ENCODE peak calls at places on chromosomes 2 and 18, in ten cellular contexts. P is PC-9, V is MM.1S, T is H9, Q is IMR-90, C is neural progenitor cell, J is mammary epithelial cell, H is PC-3, R is hepatocyte, Z is OCI-LY7. D is an unnamed sample. For H3K9me3, the result is how much of the 10 kb centered on the place peaks cover.

GRCh38 chr2:226477221-226478120 is 322.1 kb downstream of the IRS1 start:
- DNase-seq in H (no peak), J (no peak), Z (no peak), V (no peak), T (no peak), P (no peak), Q (peak), C (no peak), R (no peak), D (no peak)

GRCh38 chr18:75265255-75265654 is 54.7 kb downstream of the TSHZ1 start:
- DNase-seq in T (no peak), Q (peak), P (no peak), R (no peak), Z (no peak), V (no peak), J (no peak), C (no peak), H (no peak), D (no peak)

GRCh38 chr2:217899231-217900009 is 103.4 kb downstream of the TNS1 start:
- DNase-seq in C (peak), V (peak), P (peak), R (peak), H (peak), Q (peak), T (peak), J (peak), Z (peak), D (peak)

GRCh38 chr2:130755234-130756040 is at the start of gene AMER3:
- DNase-seq in T (peak), P (no peak), J (no peak), C (peak), Z (no peak), H (no peak), R (peak), Q (no peak), V (peak), D (peak)

GRCh38 chr2:20450201-20451108 is 3.6 kb downstream of the RHOB start:
- DNase-seq in H (no peak), J (no peak), T (peak), Q (peak), P (peak), C (peak), R (peak), Z (no peak), V (peak), D (peak)

GRCh38 chr18:7987284-7987976 is 420.3 kb downstream of the PTPRM start:
- DNase-seq in P (no peak), T (no peak), C (no peak), R (no peak), Z (no peak), Q (peak), H (peak), V (no peak), J (peak), D (no peak)

GRCh38 chr2:187658952-187659525 is 104.8 kb upstream of the TFPI start:
- DNase-seq in R (peak), T (peak), V (no peak), H (peak), P (no peak), Q (peak), Z (peak), C (peak), J (peak), D (no peak)

GRCh38 chr2:128635361-128635900 is 316.8 kb upstream of the HS6ST1 start:
- DNase-seq in J (no peak), C (no peak), T (peak), P (no peak), H (no peak), R (no peak), Z (no peak), Q (no peak), V (no peak), D (no peak)

GRCh38 chr18:57352271-57352701 is at the start of gene ST8SIA3:
- DNase-seq in R (no peak), Z (no peak), C (peak), J (no peak), P (no peak), H (no peak), T (no peak), Q (no peak), V (no peak), D (no peak)

GRCh38 chr2:188130317-188130716 is 161.4 kb upstream of the GULP1 start:
- DNase-seq in V (no peak), J (no peak), R (no peak), T (no peak), Z (no peak), C (peak), H (no peak), P (no peak), Q (peak), D (no peak)

GRCh38 chr2:152627010-152627957 is 90.0 kb downstream of the PRPF40A start:
- DNase-seq in V (peak), P (no peak), Q (peak), C (peak), R (no peak), H (peak), Z (no peak), J (peak), T (no peak), D (peak)

GRCh38 chr2:36423172-36423571 is 67.6 kb downstream of the CRIM1 start:
- DNase-seq in H (no peak), V (no peak), Q (no peak), J (no peak), R (no peak), P (no peak), T (no peak), C (no peak), Z (no peak), D (no peak)

GRCh38 chr18:57789105-57789504 is 14.0 kb downstream of the ATP8B1 start:
- DNase-seq in Z (no peak), P (peak), H (peak), V (no peak), Q (peak), J (peak), R (no peak), T (no peak), C (no peak), D (no peak)

GRCh38 chr2:217371681-217372297 is 511.9 kb upstream of the TNP1 start:
- DNase-seq in V (no peak), J (no peak), P (no peak), Z (no peak), C (peak), T (no peak), R (no peak), Q (no peak), H (no peak), D (no peak)

GRCh38 chr2:12434609-12435008 is 282.1 kb upstream of the TRIB2 start:
- DNase-seq in Z (no peak), H (no peak), P (no peak), J (no peak), T (no peak), V (no peak), R (no peak), C (no peak), Q (no peak), D (no peak)

DNA sequence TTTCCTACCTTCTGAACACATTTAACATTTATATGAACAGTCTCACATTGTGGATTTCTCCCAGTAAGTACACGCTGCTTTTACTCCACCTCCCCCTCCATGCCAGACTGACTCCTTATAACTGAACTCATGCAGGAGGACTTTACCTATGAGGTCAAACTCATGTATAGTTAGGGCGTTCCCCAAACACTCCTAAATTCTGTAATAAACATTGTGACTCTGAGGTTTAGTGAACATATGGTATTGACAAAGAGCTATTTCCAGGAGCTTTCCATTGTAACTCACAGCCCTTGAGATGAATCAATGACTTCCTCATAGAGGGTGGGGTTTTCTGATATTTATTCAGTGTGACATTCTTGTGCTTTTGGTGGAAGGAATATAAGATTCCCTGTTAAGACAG is 337.4 kb upstream of the SLC14A2 start:
- DNase-seq in V (no peak), T (no peak), P (no peak), J (no peak), C (no peak), R (no peak), Q (no peak), Z (no peak), H (peak), D (no peak)
- H2AFZ ChIP-seq in V (no peak), T (no peak), P (no peak), J (no peak), C (no peak), R (no peak), Q (no peak), Z (no peak), H (no peak), D (no peak)

DNA sequence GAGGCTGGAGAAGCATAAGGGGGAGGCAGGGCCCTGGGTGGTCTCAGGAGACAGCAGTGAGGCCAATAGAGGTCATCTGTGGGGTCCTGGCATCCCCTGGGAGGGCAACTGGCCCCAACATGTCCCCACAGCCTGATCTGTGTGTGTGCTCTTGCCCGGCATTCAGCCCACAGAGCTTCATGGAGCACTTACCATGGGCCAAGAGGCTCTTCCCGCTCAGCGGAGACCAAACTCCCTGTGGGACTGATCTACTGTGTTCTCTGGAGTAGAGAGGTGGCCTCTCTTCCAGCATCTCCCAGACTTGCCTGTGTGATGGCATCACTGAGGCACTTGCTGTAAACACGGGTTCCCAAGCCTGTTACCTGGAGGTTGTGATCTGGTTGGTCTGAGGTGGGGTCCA is 67.5 kb downstream of the SOWAHC start:
- DNase-seq in P (no peak), J (no peak), C (no peak), Z (no peak), R (no peak), H (no peak), Q (no peak), V (no peak), T (no peak), D (no peak)
- H3K27ac ChIP-seq in P (no peak), J (no peak), C (no peak), Z (no peak), R (peak), H (no peak), Q (no peak), V (no peak), T (no peak), D (no peak)

GRCh38 chr2:199662245-199662644 is 188.7 kb downstream of the FTCDNL1 start:
- DNase-seq in T (no peak), H (no peak), R (no peak), P (no peak), Z (no peak), J (no peak), C (peak), Q (no peak), V (no peak), D (no peak)

GRCh38 chr2:199660167-199660566 is 190.8 kb downstream of the FTCDNL1 start:
- DNase-seq in C (no peak), J (no peak), T (no peak), Q (no peak), H (no peak), R (no peak), V (no peak), Z (no peak), P (no peak), D (no peak)

GRCh38 chr2:199663157-199663556 is 187.8 kb downstream of the FTCDNL1 start:
- DNase-seq in C (no peak), J (no peak), V (peak), Z (peak), R (no peak), P (no peak), T (no peak), Q (no peak), H (no peak), D (no peak)

GRCh38 chr2:199659207-199659606 is 191.8 kb downstream of the FTCDNL1 start:
- DNase-seq in V (no peak), Z (no peak), Q (peak), T (peak), J (no peak), P (no peak), R (peak), C (peak), H (no peak), D (peak)
- H3K9me3 ChIP-seq in V (under half), Z (under half), Q (under half), T (under half), J (under half), P (under half), R (under half), C (under half), H (under half), D (under half)

DNA sequence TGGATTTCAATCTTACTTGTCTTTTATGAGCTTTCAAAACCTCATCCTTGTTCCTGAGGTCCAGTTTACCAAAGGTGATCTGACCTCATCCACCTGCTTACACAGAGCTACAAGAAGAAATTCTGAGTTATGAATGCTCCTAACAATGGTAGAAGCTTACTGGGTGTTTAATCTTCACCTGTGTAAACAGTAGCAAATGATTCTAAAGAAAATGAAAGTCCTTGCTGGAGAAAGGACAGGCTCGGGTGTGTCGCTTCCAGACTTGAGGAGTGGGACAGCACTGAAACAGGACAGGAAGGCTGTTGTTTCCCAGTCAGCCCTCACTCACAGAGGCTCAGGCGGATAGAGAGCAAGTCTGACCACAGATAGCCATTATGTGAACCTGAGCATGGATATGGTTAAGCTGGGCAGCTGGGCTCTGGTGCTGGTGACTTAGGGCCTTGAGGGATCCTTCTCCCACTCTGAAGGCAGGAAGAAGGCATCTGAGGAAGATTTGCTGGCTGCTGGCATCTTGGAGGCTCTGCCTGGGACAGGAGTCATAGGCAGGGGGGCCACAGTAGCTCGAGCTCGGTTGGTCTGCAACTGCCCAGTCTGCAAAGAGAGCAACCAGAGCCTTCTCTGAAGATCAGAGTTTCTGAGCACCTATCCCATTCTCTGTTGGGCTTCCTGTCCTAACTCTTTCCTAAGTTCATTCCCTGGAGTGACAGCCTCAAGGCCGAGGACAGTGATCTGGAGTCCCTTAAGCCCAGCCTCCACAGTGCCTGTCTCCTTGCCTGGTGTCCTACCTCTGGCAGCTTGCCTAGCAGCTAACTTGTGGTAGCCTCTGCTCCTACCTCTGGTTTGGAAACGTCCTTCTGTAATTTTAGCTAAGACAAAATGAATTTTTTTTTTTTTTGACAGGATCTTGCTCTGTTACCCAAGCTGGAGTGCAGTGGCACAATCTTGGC is 4.0 kb downstream of the DOK1 start:
- DNase-seq in Q (no peak), T (no peak), R (no peak), H (peak), V (no peak), Z (no peak), C (no peak), P (no peak), J (no peak), D (peak)
- H2AFZ ChIP-seq in Q (no peak), T (no peak), R (no peak), H (no peak), V (no peak), Z (no peak), C (no peak), P (no peak), J (no peak), D (no peak)

GRCh38 chr2:43467889-43468288 is 127.9 kb downstream of the THADA start:
- DNase-seq in Z (no peak), T (no peak), C (no peak), P (peak), Q (peak), V (no peak), J (peak), R (no peak), H (peak), D (peak)
- H3K27ac ChIP-seq in Z (no peak), T (no peak), C (no peak), P (peak), Q (peak), V (no peak), J (peak), R (no peak), H (no peak), D (peak)

GRCh38 chr2:83291083-83291482 is 1168.0 kb downstream of the SUCLG1 start:
- DNase-seq in J (no peak), P (no peak), T (no peak), V (no peak), H (no peak), R (no peak), Z (no peak), Q (no peak), C (no peak), D (no peak)
- H3K9me3 ChIP-seq in J (under half), P (under half), T (under half), V (under half), H (under half), R (under half), Z (under half), Q (under half), C (under half), D (under half)

D was measured in osteoblast.